ENCODE peak calls at places on chromosomes 3 and 15, in five cellular contexts. G is CD8-positive, alpha-beta memory T cell; P is lung; X is CD4-positive, alpha-beta T cell; H is psoas muscle. F is an unnamed sample.

GRCh38 chr3:37864904-37865303 is 3.2 kb downstream of the CTDSPL start:
- DNase-seq in G (no peak), P (no peak), X (no peak), H (no peak), F (no peak)

GRCh38 chr3:138381950-138382715 is 33.8 kb downstream of the MRAS start:
- DNase-seq in G (no peak), P (peak; percentile 63), X (no peak), H (peak; percentile 74), F (peak; percentile 80)

GRCh38 chr3:49638445-49638844 is 35.7 kb upstream of the APEH start:
- DNase-seq in G (no peak), P (no peak), X (no peak), H (no peak), F (peak; percentile 15)

GRCh38 chr15:33309602-33310276 is 1.0 kb upstream of the RYR3 start:
- DNase-seq in G (no peak), P (no peak), X (no peak), H (peak; percentile 33), F (peak; percentile 4)

GRCh38 chr15:76391847-76392246 is 55.3 kb downstream of the ISL2 start:
- DNase-seq in G (no peak), P (no peak), X (no peak), H (no peak), F (no peak)

GRCh38 chr3:81962396-81962795 is 201.0 kb upstream of the GBE1 start:
- DNase-seq in G (no peak), P (no peak), X (no peak), H (no peak), F (no peak)

GRCh38 chr15:92074646-92075045 is 221.1 kb downstream of the SLCO3A1 start:
- DNase-seq in G (no peak), P (peak; percentile 89), X (no peak), H (peak; percentile 66), F (peak; percentile 72)

GRCh38 chr3:66554178-66554577 is 53.4 kb upstream of the LRIG1 start:
- DNase-seq in G (no peak), P (no peak), X (no peak), H (no peak), F (peak; percentile 54)

GRCh38 chr15:78033864-78034263 is 43.6 kb downstream of the TBC1D2B start:
- DNase-seq in G (peak; percentile 87), P (no peak), X (peak; percentile 53), H (no peak), F (no peak)

GRCh38 chr3:42698216-42698910 is 4.2 kb downstream of the HHATL start:
- DNase-seq in G (no peak), P (no peak), X (no peak), H (no peak), F (no peak)
- H3K27ac ChIP-seq in G (no peak overlapping the region), P (no peak overlapping the region), X (no peak overlapping the region), H (peak overlapping the region; percentile 100), F (no peak overlapping the region)

GRCh38 chr3:178990293-178990692 is 81.3 kb downstream of the ZMAT3 start:
- DNase-seq in G (no peak), P (no peak), X (no peak), H (no peak), F (no peak)

GRCh38 chr3:178986456-178986855 is 85.2 kb downstream of the ZMAT3 start:
- DNase-seq in G (no peak), P (no peak), X (no peak), H (no peak), F (no peak)

GRCh38 chr3:178987745-178988144 is 83.9 kb downstream of the ZMAT3 start:
- DNase-seq in G (no peak), P (no peak), X (no peak), H (no peak), F (no peak)

DNA sequence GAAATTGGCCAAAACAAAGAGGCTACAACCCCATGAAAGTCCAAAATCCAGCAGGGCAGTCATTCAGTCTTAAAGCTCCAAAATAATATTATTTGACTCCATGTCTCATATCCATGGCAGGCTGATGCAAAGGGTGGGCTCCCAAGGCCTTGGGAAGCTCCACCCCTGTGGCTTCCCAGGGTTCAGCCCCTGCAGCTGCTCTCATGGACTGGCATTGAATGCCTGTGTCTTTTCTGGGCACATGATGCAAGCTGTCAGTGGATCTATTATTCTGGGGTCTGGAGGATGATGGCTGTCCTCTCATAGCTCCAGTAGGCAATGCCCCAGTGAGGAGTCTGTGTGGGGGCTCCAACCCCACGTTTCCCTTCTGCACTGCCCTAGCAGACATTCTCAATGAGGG is 81.8 kb downstream of the ZMAT3 start:
- DNase-seq in G (no peak), P (no peak), X (no peak), H (no peak), F (no peak)
- H3K9me3 ChIP-seq in G (peaks cover 19% of the 10 kb centered on the region), P (peaks cover 14% of the 10 kb centered on the region), X (peaks cover 23% of the 10 kb centered on the region), H (peaks cover 33% of the 10 kb centered on the region), F (no peaks in the 10 kb centered on the region)

DNA sequence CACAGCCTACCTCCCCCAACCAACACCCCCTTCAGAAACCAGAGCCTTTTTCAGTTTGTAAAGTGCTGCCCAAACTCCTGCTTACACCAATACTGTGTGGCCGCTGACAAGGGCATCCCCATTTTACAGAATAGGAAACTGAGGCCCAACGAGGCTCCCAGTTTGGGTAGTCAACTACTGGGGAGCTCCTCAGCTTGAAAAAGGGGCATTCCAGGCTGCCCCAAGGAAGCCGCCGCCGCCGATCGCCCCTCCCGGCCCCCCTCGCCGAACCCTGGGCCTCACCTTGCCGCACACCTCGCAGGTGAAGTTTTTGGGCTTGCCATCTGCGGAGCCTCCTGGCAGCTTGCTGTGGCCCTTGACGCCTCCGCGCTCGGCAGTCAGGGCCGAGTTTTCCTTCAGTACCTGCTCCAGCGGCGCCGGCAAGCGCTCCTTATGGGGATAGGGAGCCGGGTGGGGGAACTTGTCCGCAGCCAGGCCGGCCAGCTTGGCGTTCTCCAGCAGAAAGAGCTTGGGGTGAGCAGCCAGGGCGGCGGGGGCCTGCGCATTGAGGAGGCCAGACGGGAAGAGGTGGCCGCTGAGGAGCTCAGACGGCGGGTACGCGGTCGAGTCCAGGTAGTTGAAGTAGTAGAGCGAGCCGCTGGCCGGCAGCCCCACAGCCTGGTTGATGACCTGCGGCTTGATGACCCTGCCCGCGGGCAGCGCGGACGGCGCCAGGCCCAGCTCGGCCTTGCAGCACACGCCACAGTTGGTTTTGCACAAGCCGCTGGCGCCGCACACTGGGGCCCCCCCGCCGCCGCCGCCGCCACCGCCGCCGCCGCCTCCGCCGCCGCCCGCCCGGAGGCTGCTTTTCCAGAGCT is 1.4 kb downstream of the FEZF2 start:
- DNase-seq in G (no peak), P (no peak), X (no peak), H (no peak), F (no peak)
- H3K27ac ChIP-seq in G (no peak overlapping the region), P (no peak overlapping the region), X (no peak overlapping the region), H (no peak overlapping the region), F (no peak overlapping the region)

GRCh38 chr15:25087137-25087536 is 132.3 kb downstream of the SNRPN start:
- DNase-seq in G (no peak), P (no peak), X (no peak), H (no peak), F (no peak)
- H3K9me3 ChIP-seq in G (peaks cover 66% of the 10 kb centered on the region), P (peaks cover 96% of the 10 kb centered on the region), X (peaks cover 96% of the 10 kb centered on the region), H (peaks cover 74% of the 10 kb centered on the region), F (no peaks in the 10 kb centered on the region)

GRCh38 chr3:122149228-122149627 is 34.2 kb upstream of the CASR start:
- DNase-seq in G (no peak), P (no peak), X (no peak), H (no peak), F (no peak)
- H3K27ac ChIP-seq in G (no peak overlapping the region), P (no peak overlapping the region), X (no peak overlapping the region), H (no peak overlapping the region), F (no peak overlapping the region)

GRCh38 chr3:134503266-134503665 is 17.4 kb downstream of the CEP63 start:
- DNase-seq in G (no peak), P (no peak), X (no peak), H (no peak), F (no peak)

DNA sequence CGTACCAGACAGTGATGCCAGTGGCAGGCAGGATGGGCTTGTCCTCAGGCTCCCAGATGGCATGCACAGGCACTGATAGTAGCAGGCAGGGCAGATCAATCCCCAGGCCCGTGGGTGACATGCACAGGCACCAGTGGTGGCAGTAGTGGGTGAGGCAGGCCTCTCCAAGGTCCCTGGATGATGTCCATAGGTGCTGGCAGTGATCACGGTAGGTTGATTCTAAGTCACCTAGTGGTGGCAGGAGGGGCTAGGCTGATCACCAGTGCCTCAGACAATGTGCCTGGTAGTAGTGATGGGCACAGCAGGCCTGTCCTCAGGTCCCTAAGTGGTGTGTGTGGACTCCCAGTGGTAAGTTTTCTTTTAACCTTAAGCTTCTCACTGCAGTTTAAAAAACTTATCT is 19.6 kb downstream of the CEP63 start:
- DNase-seq in G (no peak), P (no peak), X (no peak), H (no peak), F (no peak)
- H3K9me3 ChIP-seq in G (no peaks in the 10 kb centered on the region), P (peaks cover 3% of the 10 kb centered on the region), X (peaks cover 9% of the 10 kb centered on the region), H (peaks cover 8% of the 10 kb centered on the region), F (no peaks in the 10 kb centered on the region)

GRCh38 chr3:62183087-62183486 is 190.3 kb downstream of the FEZF2 start:
- DNase-seq in G (no peak), P (no peak), X (no peak), H (no peak), F (no peak)
- H3K27ac ChIP-seq in G (no peak overlapping the region), P (no peak overlapping the region), X (no peak overlapping the region), H (no peak overlapping the region), F (no peak overlapping the region)

F was measured in cardiac muscle cell.